ENCODE peak calls at places on chromosomes 13 and 19, in ten cellular contexts. Q, Y, R, S, C, K, M, X, U and E are unnamed samples.

GRCh38 chr19:37950471-37951175 is 43.6 kb downstream of the SIPA1L3 start:
- DNase-seq in Q (no peak), Y (no peak), R (no peak), S (no peak), C (peak; percentile 46), K (no peak), M (no peak), X (peak; percentile 18), U (no peak), E (no peak)

GRCh38 chr19:53532362-53532761 is 5.6 kb upstream of the ZNF331 start:
- DNase-seq in Q (no peak), Y (no peak), R (no peak), S (no peak), C (no peak), K (no peak), M (no peak), X (no peak), U (no peak), E (no peak)

GRCh38 chr13:110272651-110273050 is 34.3 kb downstream of the COL4A1 start:
- DNase-seq in Q (no peak), Y (no peak), R (no peak), S (no peak), C (no peak), K (no peak), M (no peak), X (no peak), U (peak; percentile 53), E (no peak)

GRCh38 chr19:7657047-7657779 is 11.6 kb upstream of the RETN start:
- DNase-seq in Q (no peak), Y (no peak), R (no peak), S (no peak), C (no peak), K (no peak), M (no peak), X (no peak), U (no peak), E (no peak)

GRCh38 chr19:9848060-9848459 is 12.9 kb downstream of the PIN1 start:
- DNase-seq in Q (no peak), Y (no peak), R (no peak), S (no peak), C (peak; percentile 72), K (no peak), M (no peak), X (no peak), U (no peak), E (peak; percentile 70)

GRCh38 chr19:56639217-56639616 is 3.7 kb upstream of the SMIM17 start:
- DNase-seq in Q (no peak), Y (no peak), R (no peak), S (no peak), C (peak; percentile 48), K (no peak), M (no peak), X (no peak), U (no peak), E (no peak)

GRCh38 chr13:107867701-107868661 is 347.4 kb downstream of the LIG4 start:
- DNase-seq in Q (no peak), Y (no peak), R (no peak), S (peak; percentile 85), C (peak; percentile 83), K (no peak), M (no peak), X (peak; percentile 35), U (no peak), E (peak; percentile 85)

GRCh38 chr19:10168386-10168948 is 26.3 kb downstream of the DNMT1 start:
- DNase-seq in Q (no peak), Y (no peak), R (no peak), S (no peak), C (no peak), K (no peak), M (no peak), X (no peak), U (no peak), E (no peak)

GRCh38 chr13:90315061-90315460 is 1032.4 kb upstream of the MIR17HG start:
- DNase-seq in Q (no peak), Y (no peak), R (no peak), S (no peak), C (peak; percentile 10), K (no peak), M (no peak), X (no peak), U (no peak), E (no peak)

GRCh38 chr13:23610187-23610576 is 40.0 kb downstream of the TNFRSF19 start:
- DNase-seq in Q (no peak), Y (no peak), R (no peak), S (no peak), C (no peak), K (no peak), M (no peak), X (no peak), U (no peak), E (no peak)

GRCh38 chr13:33183431-33184130 is 102.0 kb downstream of the STARD13 start:
- DNase-seq in Q (no peak), Y (no peak), R (no peak), S (no peak), C (no peak), K (no peak), M (no peak), X (no peak), U (no peak), E (no peak)

GRCh38 chr19:43432866-43433673 is 18.4 kb downstream of the TEX101 start:
- DNase-seq in Q (peak; percentile 51), Y (no peak), R (peak; percentile 41), S (peak; percentile 82), C (peak; percentile 89), K (peak; percentile 74), M (peak; percentile 75), X (peak; percentile 69), U (peak; percentile 68), E (peak; percentile 63)

GRCh38 chr19:43433689-43434088 is 19.0 kb downstream of the TEX101 start:
- DNase-seq in Q (no peak), Y (no peak), R (no peak), S (no peak), C (no peak), K (no peak), M (no peak), X (no peak), U (no peak), E (no peak)

GRCh38 chr19:43429395-43429794 is 14.7 kb downstream of the TEX101 start:
- DNase-seq in Q (no peak), Y (no peak), R (no peak), S (no peak), C (no peak), K (no peak), M (no peak), X (no peak), U (no peak), E (no peak)

GRCh38 chr19:43430976-43431375 is 16.3 kb downstream of the TEX101 start:
- DNase-seq in Q (no peak), Y (no peak), R (no peak), S (no peak), C (no peak), K (no peak), M (no peak), X (no peak), U (no peak), E (no peak)

DNA sequence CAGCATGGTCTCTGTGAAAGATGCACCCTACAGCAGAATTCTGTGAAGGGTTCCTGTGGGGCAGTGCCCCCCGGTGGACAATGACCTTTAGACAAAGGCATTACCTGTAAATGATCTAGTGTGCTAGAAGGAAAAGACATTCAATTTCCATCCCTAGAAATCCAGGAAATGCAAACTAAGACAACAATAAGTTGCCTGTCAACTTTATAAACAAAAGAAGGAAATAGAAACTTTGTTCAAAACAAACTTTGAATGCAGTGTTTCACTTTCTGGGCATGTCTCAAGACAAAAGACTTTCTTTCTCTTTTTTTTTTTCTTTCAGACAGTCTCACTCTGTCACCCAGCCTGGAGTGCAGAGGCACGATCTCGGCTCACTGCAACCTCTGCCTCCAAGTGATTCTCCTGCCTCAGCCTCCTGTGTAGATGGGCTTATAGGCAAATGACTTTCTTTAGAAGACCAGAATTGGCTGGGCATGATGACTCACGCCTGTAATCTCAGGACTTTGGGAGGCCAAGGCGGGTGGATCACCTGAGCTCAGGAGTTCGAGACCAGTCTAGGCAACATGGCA is 15.5 kb downstream of the TEX101 start:
- DNase-seq in Q (no peak), Y (no peak), R (no peak), S (no peak), C (peak; percentile 75), K (peak; percentile 28), M (no peak), X (no peak), U (no peak), E (no peak)
- TF ChIP-seq CTCF in Q (peak; percentile 11), Y (peak; percentile 10), R (peak; percentile 40), S (peak; percentile 35), C (peak; percentile 68), K (peak; percentile 15), M (no peak), X (no peak), U (no peak), E (no peak)

GRCh38 chr19:2041686-2042484 is 9.2 kb downstream of the MKNK2 start:
- DNase-seq in Q (peak; percentile 82), Y (no peak), R (peak; percentile 80), S (peak; percentile 99), C (peak; percentile 97), K (peak; percentile 99), M (peak; percentile 100), X (peak; percentile 99), U (peak; percentile 99), E (peak; percentile 100)
- TF ChIP-seq POLR2AphosphoS5 in Q (peak; percentile 62), Y (no peak), R (peak; percentile 71), S (peak; percentile 63), C (peak; percentile 9), K (peak; percentile 57), M (peak; percentile 90), X (peak; percentile 78), U (peak; percentile 74), E (peak; percentile 68)

GRCh38 chr13:98866882-98867281 is 111.0 kb downstream of the DOCK9 start:
- DNase-seq in Q (no peak), Y (no peak), R (no peak), S (no peak), C (peak; percentile 52), K (no peak), M (no peak), X (no peak), U (no peak), E (no peak)
- TF ChIP-seq CTCF in Q (no peak), Y (no peak), R (no peak), S (no peak), C (peak; percentile 47), K (peak; percentile 11), M (no peak), X (no peak), U (no peak), E (no peak)

GRCh38 chr19:42303101-42303464 is 659 bp upstream of the PAFAH1B3 start:
- DNase-seq in Q (no peak), Y (no peak), R (no peak), S (peak; percentile 23), C (no peak), K (no peak), M (no peak), X (no peak), U (no peak), E (no peak)

GRCh38 chr19:42301646-42302204 is at the start of gene PRR19:
- DNase-seq in Q (no peak), Y (no peak), R (no peak), S (peak; percentile 74), C (peak; percentile 57), K (peak; percentile 48), M (no peak), X (no peak), U (no peak), E (no peak)

GRCh38 chr19:42309686-42310085 is 3.4 kb upstream of the TMEM145 start:
- DNase-seq in Q (no peak), Y (no peak), R (no peak), S (no peak), C (no peak), K (no peak), M (no peak), X (no peak), U (no peak), E (no peak)

GRCh38 chr19:42303876-42304275 is 1.5 kb upstream of the PAFAH1B3 start:
- DNase-seq in Q (no peak), Y (no peak), R (no peak), S (no peak), C (no peak), K (no peak), M (no peak), X (no peak), U (no peak), E (no peak)

GRCh38 chr19:42306646-42307045 is 4.2 kb upstream of the PAFAH1B3 start:
- DNase-seq in Q (no peak), Y (no peak), R (no peak), S (peak; percentile 51), C (peak; percentile 87), K (no peak), M (no peak), X (no peak), U (no peak), E (peak; percentile 71)
- TF ChIP-seq POLR2AphosphoS5 in Q (no peak), Y (no peak), R (no peak), S (no peak), C (no peak), K (no peak), M (no peak), X (no peak), U (no peak), E (no peak)